ENCODE peak calls at places on chromosome 19, in six cellular contexts. W is Calu3; Q is ELR; R is RCC 7860; K is occipital lobe; V is stimulated activated CD4-positive, alpha-beta T cell treated with anti-CD3 and anti-CD28 coated beads, Interleukin-15, amount 100 ng/mL, for 24 hours. L is an unnamed sample.

GRCh38 chr19:35851213-35852028 is 883 bp downstream of the NPHS1 start:
- DNase-seq in W (no peak), V (peak), R (no peak), Q (no peak), K (no peak), L (no peak)

GRCh38 chr19:18967358-18968146 is 26.5 kb upstream of the HOMER3 start:
- DNase-seq in K (no peak), W (no peak), R (peak), Q (peak), V (no peak), L (no peak)

GRCh38 chr19:17149393-17150135 is 65.6 kb upstream of the USE1 start:
- DNase-seq in K (no peak), R (no peak), Q (no peak), W (no peak), V (no peak), L (no peak)

GRCh38 chr19:14700711-14701110 is 10.9 kb downstream of the ZNF333 start:
- DNase-seq in R (no peak), V (no peak), K (no peak), Q (no peak), W (no peak), L (no peak)

GRCh38 chr19:20276011-20276738 is 109.2 kb downstream of the ZNF486 start:
- DNase-seq in R (no peak), Q (no peak), K (no peak), W (no peak), V (no peak), L (no peak)

GRCh38 chr19:2567580-2567979 is 91.7 kb downstream of the GADD45B start:
- DNase-seq in K (no peak), R (no peak), Q (no peak), V (no peak), W (no peak), L (no peak)

GRCh38 chr19:29119582-29119981 is 93.4 kb downstream of the UQCRFS1 start:
- DNase-seq in R (no peak), K (no peak), W (peak), V (no peak), Q (peak), L (peak)

GRCh38 chr19:34217952-34218817 is 36.2 kb upstream of the GARRE1 start:
- DNase-seq in V (peak), Q (peak), R (peak), W (peak), K (no peak), L (peak)

GRCh38 chr19:16051254-16052025 is 24.9 kb upstream of the TPM4 start:
- DNase-seq in W (no peak), Q (peak), R (no peak), K (no peak), V (peak), L (no peak)

L was measured in NCI-H2227 treated with DMSO at 0.1 percent for 48 hours.